ENCODE peak calls at places on chromosomes 4 and X, in six cellular contexts. One of them, this sample, is unnamed.

GRCh38 chrX:3939967-3940610 is 226.6 kb upstream of the PRKX start:
- DNase-seq in GM10248: peak
- DNase-seq in CD4-positive, alpha-beta T cell: no peak
- DNase-seq in HFFc6: peak
- DNase-seq in cardiac muscle cell: peak
- DNase-seq in BE2C: no peak
- DNase-seq in this sample: no peak

GRCh38 chr4:74033721-74034120 is 4.8 kb downstream of the CXCL3 start:
- DNase-seq in BE2C: no peak
- DNase-seq in cardiac muscle cell: no peak
- DNase-seq in CD4-positive, alpha-beta T cell: no peak
- DNase-seq in GM10248: no peak
- DNase-seq in HFFc6: no peak
- DNase-seq in this sample: no peak

GRCh38 chr4:158778065-158778711 is 9.4 kb downstream of the FNIP2 start:
- DNase-seq in CD4-positive, alpha-beta T cell: no peak
- DNase-seq in cardiac muscle cell: no peak
- DNase-seq in GM10248: peak
- DNase-seq in HFFc6: no peak
- DNase-seq in BE2C: no peak
- DNase-seq in this sample: no peak

GRCh38 chrX:51332188-51332942 is at the start of gene NUDT10:
- DNase-seq in BE2C: peak
- DNase-seq in GM10248: no peak
- DNase-seq in cardiac muscle cell: peak
- DNase-seq in HFFc6: no peak
- DNase-seq in CD4-positive, alpha-beta T cell: no peak
- DNase-seq in this sample: peak

GRCh38 chr4:55396305-55397023 is 707 bp downstream of the TMEM165 start:
- DNase-seq in BE2C: peak
- DNase-seq in CD4-positive, alpha-beta T cell: no peak
- DNase-seq in cardiac muscle cell: peak
- DNase-seq in HFFc6: peak
- DNase-seq in GM10248: peak
- DNase-seq in this sample: peak

GRCh38 chr4:28082686-28083390 is 1222.2 kb downstream of the STIM2 start:
- DNase-seq in BE2C: no peak
- DNase-seq in cardiac muscle cell: no peak
- DNase-seq in GM10248: no peak
- DNase-seq in CD4-positive, alpha-beta T cell: no peak
- DNase-seq in HFFc6: peak
- DNase-seq in this sample: no peak

GRCh38 chrX:24547961-24548360 is 82.9 kb downstream of the PDK3 start:
- DNase-seq in HFFc6: no peak
- DNase-seq in cardiac muscle cell: no peak
- DNase-seq in BE2C: no peak
- DNase-seq in CD4-positive, alpha-beta T cell: no peak
- DNase-seq in GM10248: no peak
- DNase-seq in this sample: no peak

GRCh38 chr4:53716471-53717063 is 125.3 kb upstream of the LNX1 start:
- DNase-seq in HFFc6: no peak
- DNase-seq in GM10248: no peak
- DNase-seq in cardiac muscle cell: no peak
- DNase-seq in CD4-positive, alpha-beta T cell: no peak
- DNase-seq in BE2C: no peak
- DNase-seq in this sample: no peak

GRCh38 chrX:23403849-23404248 is 69.2 kb downstream of the PTCHD1 start:
- DNase-seq in BE2C: peak
- DNase-seq in GM10248: no peak
- DNase-seq in CD4-positive, alpha-beta T cell: no peak
- DNase-seq in HFFc6: no peak
- DNase-seq in cardiac muscle cell: peak
- DNase-seq in this sample: no peak

GRCh38 chr4:83599183-83599582 is 63.3 kb downstream of the GPAT3 start:
- DNase-seq in HFFc6: peak
- DNase-seq in BE2C: no peak
- DNase-seq in CD4-positive, alpha-beta T cell: no peak
- DNase-seq in GM10248: no peak
- DNase-seq in cardiac muscle cell: peak
- DNase-seq in this sample: no peak

GRCh38 chr4:94926936-94927335 is 169.2 kb downstream of the BMPR1B start:
- DNase-seq in CD4-positive, alpha-beta T cell: no peak
- DNase-seq in HFFc6: no peak
- DNase-seq in GM10248: no peak
- DNase-seq in BE2C: no peak
- DNase-seq in cardiac muscle cell: no peak
- DNase-seq in this sample: no peak

GRCh38 chrX:10135561-10136399 is 21.0 kb upstream of the CLCN4 start:
- DNase-seq in GM10248: no peak
- DNase-seq in CD4-positive, alpha-beta T cell: no peak
- DNase-seq in BE2C: no peak
- DNase-seq in cardiac muscle cell: no peak
- DNase-seq in HFFc6: no peak
- DNase-seq in this sample: no peak

GRCh38 chrX:17537652-17538301 is 162.8 kb downstream of the NHS start:
- DNase-seq in cardiac muscle cell: peak
- DNase-seq in HFFc6: no peak
- DNase-seq in CD4-positive, alpha-beta T cell: no peak
- DNase-seq in BE2C: no peak
- DNase-seq in GM10248: no peak
- DNase-seq in this sample: no peak

GRCh38 chrX:34521563-34521962 is 135.5 kb downstream of the TMEM47 start:
- DNase-seq in CD4-positive, alpha-beta T cell: no peak
- DNase-seq in BE2C: no peak
- DNase-seq in cardiac muscle cell: no peak
- DNase-seq in HFFc6: peak
- DNase-seq in GM10248: no peak
- DNase-seq in this sample: no peak

GRCh38 chr4:71607780-71608673 is 175.9 kb downstream of the GC start:
- DNase-seq in GM10248: no peak
- DNase-seq in HFFc6: peak
- DNase-seq in cardiac muscle cell: no peak
- DNase-seq in CD4-positive, alpha-beta T cell: no peak
- DNase-seq in BE2C: no peak
- DNase-seq in this sample: no peak

GRCh38 chrX:110131031-110131430 is 128.1 kb downstream of the TMEM164 start:
- DNase-seq in HFFc6: no peak
- DNase-seq in CD4-positive, alpha-beta T cell: no peak
- DNase-seq in BE2C: peak
- DNase-seq in cardiac muscle cell: no peak
- DNase-seq in GM10248: no peak
- DNase-seq in this sample: no peak

GRCh38 chr4:17504081-17504480 is 7.8 kb downstream of the QDPR start:
- DNase-seq in cardiac muscle cell: no peak
- DNase-seq in CD4-positive, alpha-beta T cell: no peak
- DNase-seq in GM10248: no peak
- DNase-seq in BE2C: no peak
- DNase-seq in HFFc6: no peak
- DNase-seq in this sample: no peak

GRCh38 chr4:121950680-121951569 is 935 bp downstream of the TRPC3 start:
- DNase-seq in GM10248: peak
- DNase-seq in CD4-positive, alpha-beta T cell: no peak
- DNase-seq in BE2C: peak
- DNase-seq in HFFc6: no peak
- DNase-seq in cardiac muscle cell: peak
- DNase-seq in this sample: no peak

GRCh38 chr4:107951551-107951950 is 20.2 kb downstream of the CYP2U1 start:
- DNase-seq in cardiac muscle cell: no peak
- DNase-seq in CD4-positive, alpha-beta T cell: no peak
- DNase-seq in GM10248: no peak
- DNase-seq in BE2C: no peak
- DNase-seq in HFFc6: peak
- DNase-seq in this sample: no peak

GRCh38 chr4:14888790-14889189 is 113.5 kb upstream of the CPEB2 start:
- DNase-seq in cardiac muscle cell: no peak
- DNase-seq in HFFc6: no peak
- DNase-seq in BE2C: no peak
- DNase-seq in GM10248: no peak
- DNase-seq in CD4-positive, alpha-beta T cell: no peak
- DNase-seq in this sample: no peak

GRCh38 chr4:154471924-154472323 is 19.7 kb downstream of the DCHS2 start:
- DNase-seq in GM10248: peak
- DNase-seq in CD4-positive, alpha-beta T cell: no peak
- DNase-seq in HFFc6: no peak
- DNase-seq in BE2C: no peak
- DNase-seq in cardiac muscle cell: no peak
- DNase-seq in this sample: no peak

GRCh38 chr4:102612824-102613366 is 111.7 kb downstream of the NFKB1 start:
- DNase-seq in GM10248: no peak
- DNase-seq in cardiac muscle cell: no peak
- DNase-seq in CD4-positive, alpha-beta T cell: peak
- DNase-seq in BE2C: no peak
- DNase-seq in HFFc6: no peak
- DNase-seq in this sample: no peak

GRCh38 chr4:149961876-149962597 is 116.2 kb upstream of the DCLK2 start:
- DNase-seq in GM10248: no peak
- DNase-seq in CD4-positive, alpha-beta T cell: no peak
- DNase-seq in cardiac muscle cell: no peak
- DNase-seq in HFFc6: peak
- DNase-seq in BE2C: no peak
- DNase-seq in this sample: no peak

GRCh38 chr4:88818650-88819470 is 121.2 kb upstream of the NAP1L5 start:
- DNase-seq in HFFc6: peak
- DNase-seq in GM10248: peak
- DNase-seq in BE2C: peak
- DNase-seq in cardiac muscle cell: peak
- DNase-seq in CD4-positive, alpha-beta T cell: peak
- DNase-seq in this sample: no peak

GRCh38 chr4:112854420-112854819 is 195.0 kb upstream of the ANK2 start:
- DNase-seq in HFFc6: no peak
- DNase-seq in BE2C: no peak
- DNase-seq in GM10248: no peak
- DNase-seq in cardiac muscle cell: no peak
- DNase-seq in CD4-positive, alpha-beta T cell: no peak
- DNase-seq in this sample: no peak

GRCh38 chr4:112857461-112857860 is 192.0 kb upstream of the ANK2 start:
- DNase-seq in cardiac muscle cell: no peak
- DNase-seq in HFFc6: peak
- DNase-seq in GM10248: no peak
- DNase-seq in BE2C: no peak
- DNase-seq in CD4-positive, alpha-beta T cell: no peak
- DNase-seq in this sample: no peak

GRCh38 chr4:112855058-112855457 is 194.4 kb upstream of the ANK2 start:
- DNase-seq in GM10248: no peak
- DNase-seq in BE2C: no peak
- DNase-seq in HFFc6: no peak
- DNase-seq in cardiac muscle cell: no peak
- DNase-seq in CD4-positive, alpha-beta T cell: no peak
- DNase-seq in this sample: no peak

GRCh38 chr4:112852586-112852985 is 196.9 kb upstream of the ANK2 start:
- DNase-seq in GM10248: no peak
- DNase-seq in BE2C: no peak
- DNase-seq in cardiac muscle cell: no peak
- DNase-seq in CD4-positive, alpha-beta T cell: no peak
- DNase-seq in HFFc6: no peak
- DNase-seq in this sample: no peak

DNA sequence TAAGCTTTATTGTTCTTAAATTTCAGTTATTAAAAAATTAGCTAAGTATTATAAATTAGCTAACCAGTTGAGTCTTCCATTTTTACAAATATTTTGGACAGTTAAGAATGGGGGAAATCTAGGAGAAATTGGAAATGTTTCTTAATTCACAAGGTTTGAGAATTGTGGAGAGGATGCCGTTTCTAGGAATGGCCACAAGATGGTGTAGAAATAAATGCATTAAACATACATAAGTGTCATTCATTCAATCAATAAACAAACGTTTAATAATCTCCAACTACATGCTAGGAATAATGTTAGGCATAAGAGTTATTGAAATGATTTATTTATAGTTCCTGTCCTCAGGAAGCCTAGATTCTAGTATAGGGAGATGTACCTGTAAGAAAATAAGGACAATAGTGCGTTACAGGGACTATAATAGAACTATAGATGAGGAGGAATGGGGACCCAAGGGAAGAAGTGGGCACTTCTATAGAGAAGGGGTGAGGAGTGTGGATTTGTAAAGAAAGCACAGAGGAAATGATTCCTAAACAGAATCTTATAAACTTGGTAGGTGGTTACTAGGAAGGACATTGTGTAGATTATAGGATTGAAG is 195.7 kb upstream of the ANK2 start:
- DNase-seq in cardiac muscle cell: no peak
- DNase-seq in BE2C: no peak
- DNase-seq in HFFc6: no peak
- DNase-seq in CD4-positive, alpha-beta T cell: no peak
- DNase-seq in GM10248: no peak
- DNase-seq in this sample: no peak
- TF ChIP-seq CTCF in cardiac muscle cell: peak
- TF ChIP-seq CTCF in BE2C: peak
- TF ChIP-seq CTCF in HFFc6: peak
- TF ChIP-seq CTCF in CD4-positive, alpha-beta T cell: no peak
- TF ChIP-seq CTCF in GM10248: peak
- TF ChIP-seq CTCF in this sample: no peak

GRCh38 chrX:134600714-134601113 is 57.6 kb downstream of the PLAC1 start:
- DNase-seq in BE2C: no peak
- DNase-seq in HFFc6: peak
- DNase-seq in cardiac muscle cell: no peak
- DNase-seq in GM10248: no peak
- DNase-seq in CD4-positive, alpha-beta T cell: no peak
- DNase-seq in this sample: no peak
- TF ChIP-seq CTCF in BE2C: no peak
- TF ChIP-seq CTCF in HFFc6: no peak
- TF ChIP-seq CTCF in cardiac muscle cell: no peak
- TF ChIP-seq CTCF in GM10248: no peak
- TF ChIP-seq CTCF in CD4-positive, alpha-beta T cell: no peak
- TF ChIP-seq CTCF in this sample: no peak

DNA sequence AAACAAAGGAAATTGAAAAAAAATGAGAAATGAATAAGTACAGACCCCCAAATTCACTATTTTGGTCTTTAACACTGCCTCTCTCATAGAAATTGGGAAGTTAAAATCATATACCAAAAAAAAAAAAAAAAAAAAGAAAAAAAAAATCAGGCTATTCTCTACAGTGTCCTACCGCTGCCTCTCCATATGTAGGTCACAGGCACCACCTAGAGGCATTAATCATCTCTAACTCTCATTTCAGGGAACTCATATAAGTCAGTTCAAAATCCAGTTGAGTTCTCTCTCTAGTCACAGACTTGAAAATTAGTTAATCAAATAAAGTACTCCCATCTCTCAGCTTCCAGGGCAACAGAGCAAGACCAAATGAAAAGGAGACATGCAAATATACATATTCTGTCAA is 47.9 kb downstream of the COX18 start:
- DNase-seq in BE2C: peak
- DNase-seq in cardiac muscle cell: peak
- DNase-seq in CD4-positive, alpha-beta T cell: no peak
- DNase-seq in HFFc6: peak
- DNase-seq in GM10248: peak
- DNase-seq in this sample: no peak
- TF ChIP-seq CTCF in BE2C: peak
- TF ChIP-seq CTCF in cardiac muscle cell: peak
- TF ChIP-seq CTCF in CD4-positive, alpha-beta T cell: peak
- TF ChIP-seq CTCF in HFFc6: peak
- TF ChIP-seq CTCF in GM10248: peak
- TF ChIP-seq CTCF in this sample: no peak

DNA sequence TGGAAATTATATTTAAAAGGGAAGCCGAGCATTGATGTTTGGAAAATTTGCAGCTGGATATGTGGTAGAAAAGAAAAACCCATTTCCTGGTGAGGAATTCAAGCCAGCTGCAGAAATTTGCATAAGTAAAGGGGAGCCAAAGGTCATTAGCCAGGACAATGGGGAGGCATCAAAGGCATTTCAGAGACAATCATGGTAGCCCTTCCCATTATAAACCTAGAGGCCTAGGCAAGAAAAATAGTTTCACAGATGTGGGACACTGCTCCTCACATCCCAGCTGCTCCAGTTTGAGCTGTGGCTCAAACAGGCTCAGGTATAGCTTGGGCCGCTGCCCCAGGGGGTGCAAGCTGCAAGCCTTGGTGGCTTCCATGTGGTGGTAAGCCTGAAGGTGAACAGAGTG is 35.8 kb downstream of the NAP1L3 start:
- DNase-seq in HFFc6: no peak
- DNase-seq in GM10248: no peak
- DNase-seq in BE2C: no peak
- DNase-seq in CD4-positive, alpha-beta T cell: no peak
- DNase-seq in cardiac muscle cell: no peak
- DNase-seq in this sample: no peak
- TF ChIP-seq CTCF in HFFc6: no peak
- TF ChIP-seq CTCF in GM10248: no peak
- TF ChIP-seq CTCF in BE2C: no peak
- TF ChIP-seq CTCF in CD4-positive, alpha-beta T cell: no peak
- TF ChIP-seq CTCF in cardiac muscle cell: no peak
- TF ChIP-seq CTCF in this sample: no peak

This sample was measured in coronary artery.